ENCODE peak calls at places on chromosomes 12 and 14, in six cellular contexts. One of them, this sample, is unnamed.

GRCh38 chr14:69716483-69717187 is 50.3 kb upstream of the SRSF5 start:
- DNase-seq in central memory CD8-positive, alpha-beta T cell: peak
- DNase-seq in Calu3: no peak
- DNase-seq in GOT3: peak
- DNase-seq in T-helper 2 cell treated with Interferon-gamma antibody and Interleukin-4, amounts not matched to agents 5 μg/mL and 100 μg/mL, for 36 hours: peak
- DNase-seq in NCI-H510A treated with DMSO at 0.1 percent for 48 hours: no peak
- DNase-seq in this sample: no peak

GRCh38 chr12:105741786-105742566 is 396.8 kb downstream of the NUAK1 start:
- DNase-seq in central memory CD8-positive, alpha-beta T cell: no peak
- DNase-seq in Calu3: no peak
- DNase-seq in GOT3: no peak
- DNase-seq in T-helper 2 cell treated with Interferon-gamma antibody and Interleukin-4, amounts not matched to agents 5 μg/mL and 100 μg/mL, for 36 hours: no peak
- DNase-seq in NCI-H510A treated with DMSO at 0.1 percent for 48 hours: no peak
- DNase-seq in this sample: no peak

GRCh38 chr14:83913466-83913865 is 1616.5 kb upstream of the FLRT2 start:
- DNase-seq in central memory CD8-positive, alpha-beta T cell: no peak
- DNase-seq in Calu3: no peak
- DNase-seq in GOT3: no peak
- DNase-seq in T-helper 2 cell treated with Interferon-gamma antibody and Interleukin-4, amounts not matched to agents 5 μg/mL and 100 μg/mL, for 36 hours: no peak
- DNase-seq in NCI-H510A treated with DMSO at 0.1 percent for 48 hours: no peak
- DNase-seq in this sample: no peak

GRCh38 chr12:113196996-113197395 is 11.5 kb downstream of the RITA1 start:
- DNase-seq in central memory CD8-positive, alpha-beta T cell: peak
- DNase-seq in Calu3: peak
- DNase-seq in GOT3: peak
- DNase-seq in T-helper 2 cell treated with Interferon-gamma antibody and Interleukin-4, amounts not matched to agents 5 μg/mL and 100 μg/mL, for 36 hours: peak
- DNase-seq in NCI-H510A treated with DMSO at 0.1 percent for 48 hours: peak
- DNase-seq in this sample: peak

GRCh38 chr12:116495260-116495659 is 63.9 kb upstream of the MAP1LC3B2 start:
- DNase-seq in central memory CD8-positive, alpha-beta T cell: no peak
- DNase-seq in Calu3: peak
- DNase-seq in GOT3: no peak
- DNase-seq in T-helper 2 cell treated with Interferon-gamma antibody and Interleukin-4, amounts not matched to agents 5 μg/mL and 100 μg/mL, for 36 hours: no peak
- DNase-seq in NCI-H510A treated with DMSO at 0.1 percent for 48 hours: no peak
- DNase-seq in this sample: no peak

GRCh38 chr14:68466491-68466977 is 326.3 kb downstream of the ZFP36L1 start:
- DNase-seq in central memory CD8-positive, alpha-beta T cell: no peak
- DNase-seq in Calu3: peak
- DNase-seq in GOT3: no peak
- DNase-seq in T-helper 2 cell treated with Interferon-gamma antibody and Interleukin-4, amounts not matched to agents 5 μg/mL and 100 μg/mL, for 36 hours: no peak
- DNase-seq in NCI-H510A treated with DMSO at 0.1 percent for 48 hours: no peak
- DNase-seq in this sample: no peak

GRCh38 chr12:25806271-25806670 is 152.2 kb upstream of the RASSF8 start:
- DNase-seq in central memory CD8-positive, alpha-beta T cell: no peak
- DNase-seq in Calu3: no peak
- DNase-seq in GOT3: no peak
- DNase-seq in T-helper 2 cell treated with Interferon-gamma antibody and Interleukin-4, amounts not matched to agents 5 μg/mL and 100 μg/mL, for 36 hours: peak
- DNase-seq in NCI-H510A treated with DMSO at 0.1 percent for 48 hours: no peak
- DNase-seq in this sample: no peak

GRCh38 chr14:75274899-75275569 is 3.6 kb upstream of the FOS start:
- DNase-seq in central memory CD8-positive, alpha-beta T cell: peak
- DNase-seq in Calu3: no peak
- DNase-seq in GOT3: no peak
- DNase-seq in T-helper 2 cell treated with Interferon-gamma antibody and Interleukin-4, amounts not matched to agents 5 μg/mL and 100 μg/mL, for 36 hours: no peak
- DNase-seq in NCI-H510A treated with DMSO at 0.1 percent for 48 hours: no peak
- DNase-seq in this sample: no peak

GRCh38 chr14:94237046-94237445 is 56.0 kb downstream of the SERPINA10 start:
- DNase-seq in central memory CD8-positive, alpha-beta T cell: no peak
- DNase-seq in Calu3: no peak
- DNase-seq in GOT3: no peak
- DNase-seq in T-helper 2 cell treated with Interferon-gamma antibody and Interleukin-4, amounts not matched to agents 5 μg/mL and 100 μg/mL, for 36 hours: no peak
- DNase-seq in NCI-H510A treated with DMSO at 0.1 percent for 48 hours: no peak
- DNase-seq in this sample: no peak

This sample was measured in NCI-H2029.